ENCODE peak calls at places on chromosomes 13 and 19, in ten cellular contexts. V, P, S, D, X, I, Z, Y, W and Q are unnamed samples.

GRCh38 chr19:11538232-11539036 is at the start of gene CNN1:
- DNase-seq in Z (no peak), I (peak; percentile 15), X (no peak), S (no peak), D (peak; percentile 75), Y (peak; percentile 31), P (peak; percentile 29), W (no peak), V (no peak), Q (no peak)

GRCh38 chr13:28568286-28568685 is 73.4 kb upstream of the FLT1 start:
- DNase-seq in Z (peak; percentile 43), Y (no peak), W (no peak), S (no peak), D (peak; percentile 36), V (no peak), I (no peak), P (peak; percentile 54), X (peak; percentile 54), Q (no peak)

GRCh38 chr13:109151255-109151654 is 521.8 kb downstream of the MYO16 start:
- DNase-seq in V (no peak), S (no peak), D (no peak), W (no peak), P (no peak), I (no peak), Z (no peak), X (no peak), Y (no peak), Q (no peak)

GRCh38 chr19:38658462-38659306 is 11.2 kb downstream of the ACTN4 start:
- DNase-seq in Z (peak; percentile 82), W (peak; percentile 96), Y (no peak), X (no peak), D (peak; percentile 56), V (peak; percentile 18), I (peak; percentile 70), P (peak; percentile 63), S (peak; percentile 84), Q (no peak)

GRCh38 chr19:42268142-42268703 is 829 bp upstream of the CIC start:
- DNase-seq in Y (peak; percentile 97), W (peak; percentile 99), P (peak; percentile 99), X (peak; percentile 96), S (peak; percentile 99), D (peak; percentile 99), V (peak; percentile 98), I (peak; percentile 97), Z (peak; percentile 99), Q (peak; percentile 86)

GRCh38 chr19:13817615-13818371 is 22.6 kb downstream of the ZSWIM4 start:
- DNase-seq in Z (peak; percentile 99), W (no peak), P (peak; percentile 87), Y (peak; percentile 43), X (no peak), V (no peak), D (peak; percentile 87), S (no peak), I (no peak), Q (no peak)

GRCh38 chr19:7923295-7924191 is 2.4 kb downstream of the CTXN1 start:
- DNase-seq in X (no peak), W (no peak), I (no peak), V (no peak), S (no peak), P (no peak), D (no peak), Z (no peak), Y (no peak), Q (no peak)

GRCh38 chr13:46172531-46172991 is 9.4 kb downstream of the LCP1 start:
- DNase-seq in P (no peak), Z (no peak), X (peak; percentile 83), Y (no peak), I (no peak), S (no peak), D (peak; percentile 41), V (no peak), W (no peak), Q (no peak)

GRCh38 chr13:51000576-51001260 is 91.1 kb downstream of the RNASEH2B start:
- DNase-seq in Z (peak; percentile 14), I (no peak), D (peak; percentile 23), V (no peak), P (no peak), X (no peak), S (no peak), Y (no peak), W (no peak), Q (no peak)

GRCh38 chr19:50717026-50717723 is 2.4 kb downstream of the SHANK1 start:
- DNase-seq in I (no peak), X (no peak), D (no peak), S (no peak), P (no peak), Z (no peak), W (no peak), Y (no peak), V (no peak), Q (no peak)

GRCh38 chr13:109941951-109942350 is 155.6 kb upstream of the IRS2 start:
- DNase-seq in D (no peak), V (no peak), P (no peak), I (no peak), S (no peak), Y (no peak), X (no peak), W (no peak), Z (no peak), Q (no peak)

GRCh38 chr19:16373989-16374388 is 49.4 kb downstream of the KLF2 start:
- DNase-seq in V (no peak), P (no peak), W (no peak), X (no peak), D (no peak), I (no peak), S (no peak), Y (no peak), Z (no peak), Q (no peak)

GRCh38 chr19:1746401-1747284 is 6.7 kb upstream of the ONECUT3 start:
- DNase-seq in S (no peak), D (no peak), V (no peak), I (peak; percentile 26), X (no peak), Y (no peak), W (no peak), Z (no peak), P (peak; percentile 29), Q (no peak)

GRCh38 chr13:50466554-50466953 is 376.9 kb downstream of the DLEU7 start:
- DNase-seq in X (no peak), Z (no peak), W (no peak), D (no peak), V (no peak), P (no peak), S (no peak), Y (no peak), I (no peak), Q (no peak)

GRCh38 chr13:107942030-107942617 is 273.2 kb downstream of the LIG4 start:
- DNase-seq in W (no peak), Z (no peak), S (no peak), V (no peak), P (no peak), Y (no peak), I (no peak), X (no peak), D (no peak), Q (no peak)

GRCh38 chr19:4495471-4495870 is 22.8 kb downstream of the PLIN4 start:
- DNase-seq in S (no peak), Y (no peak), P (peak; percentile 42), Z (no peak), I (no peak), D (no peak), W (no peak), X (no peak), V (no peak), Q (no peak)

GRCh38 chr13:64074989-64075474 is 2659.4 kb upstream of the PCDH20 start:
- DNase-seq in X (no peak), Y (no peak), V (no peak), P (peak; percentile 17), Z (no peak), W (no peak), I (no peak), D (no peak), S (no peak), Q (no peak)

GRCh38 chr13:48656621-48657020 is 2.9 kb downstream of the CYSLTR2 start:
- DNase-seq in Z (no peak), P (no peak), Y (no peak), V (no peak), X (peak; percentile 22), D (no peak), W (no peak), I (no peak), S (no peak), Q (no peak)

GRCh38 chr19:2034729-2035589 is 16.1 kb downstream of the MKNK2 start:
- DNase-seq in W (no peak), D (peak; percentile 87), Y (peak; percentile 43), S (no peak), V (no peak), Z (no peak), X (no peak), P (peak; percentile 89), I (no peak), Q (peak; percentile 86)

GRCh38 chr19:5138606-5139594 is 170.0 kb downstream of the KDM4B start:
- DNase-seq in W (peak; percentile 37), X (peak; percentile 93), S (peak; percentile 33), Z (no peak), Y (no peak), D (peak; percentile 71), V (no peak), I (peak; percentile 10), P (peak; percentile 56), Q (no peak)